ENCODE peak calls at places on chromosomes 13 and 19, in nine cellular contexts. One of them, this sample, is unnamed.

GRCh38 chr19:1068111-1069001 is 1.4 kb downstream of the ARHGAP45 start:
- DNase-seq in astrocyte of the spinal cord: no peak
- DNase-seq in sciatic nerve: peak
- DNase-seq in KG1: no peak
- DNase-seq in progenitor cell of endocrine pancreas: no peak
- DNase-seq in choroid plexus epithelial cell: no peak
- DNase-seq in activated CD8-positive, alpha-beta memory T cell treated with anti-CD3 and anti-CD28 coated beads for 48 hours: no peak
- DNase-seq in ELR: no peak
- DNase-seq in stimulated activated CD4-positive, alpha-beta T cell treated with anti-CD3 and anti-CD28 coated beads, Interleukin-1b, Interleukin-23, amount 100 ng/mL, for 1 hour: no peak
- DNase-seq in this sample: no peak

GRCh38 chr19:56273563-56274117 is 1.1 kb downstream of the EDDM13 start:
- DNase-seq in astrocyte of the spinal cord: peak
- DNase-seq in ELR: peak
- DNase-seq in KG1: no peak
- DNase-seq in activated CD8-positive, alpha-beta memory T cell treated with anti-CD3 and anti-CD28 coated beads for 48 hours: no peak
- DNase-seq in progenitor cell of endocrine pancreas: no peak
- DNase-seq in sciatic nerve: no peak
- DNase-seq in choroid plexus epithelial cell: peak
- DNase-seq in stimulated activated CD4-positive, alpha-beta T cell treated with anti-CD3 and anti-CD28 coated beads, Interleukin-1b, Interleukin-23, amount 100 ng/mL, for 1 hour: no peak
- DNase-seq in this sample: no peak

GRCh38 chr19:1671716-1672037 is 19.3 kb upstream of the TCF3 start:
- DNase-seq in activated CD8-positive, alpha-beta memory T cell treated with anti-CD3 and anti-CD28 coated beads for 48 hours: no peak
- DNase-seq in progenitor cell of endocrine pancreas: no peak
- DNase-seq in ELR: no peak
- DNase-seq in choroid plexus epithelial cell: no peak
- DNase-seq in sciatic nerve: no peak
- DNase-seq in astrocyte of the spinal cord: no peak
- DNase-seq in KG1: no peak
- DNase-seq in stimulated activated CD4-positive, alpha-beta T cell treated with anti-CD3 and anti-CD28 coated beads, Interleukin-1b, Interleukin-23, amount 100 ng/mL, for 1 hour: no peak
- DNase-seq in this sample: no peak

GRCh38 chr19:1882089-1882785 is 3.1 kb downstream of the ABHD17A start:
- DNase-seq in astrocyte of the spinal cord: no peak
- DNase-seq in choroid plexus epithelial cell: no peak
- DNase-seq in activated CD8-positive, alpha-beta memory T cell treated with anti-CD3 and anti-CD28 coated beads for 48 hours: no peak
- DNase-seq in stimulated activated CD4-positive, alpha-beta T cell treated with anti-CD3 and anti-CD28 coated beads, Interleukin-1b, Interleukin-23, amount 100 ng/mL, for 1 hour: no peak
- DNase-seq in sciatic nerve: no peak
- DNase-seq in KG1: no peak
- DNase-seq in progenitor cell of endocrine pancreas: no peak
- DNase-seq in ELR: no peak
- DNase-seq in this sample: no peak

GRCh38 chr13:111872475-111873150 is 194.3 kb upstream of the SOX1 start:
- DNase-seq in progenitor cell of endocrine pancreas: no peak
- DNase-seq in choroid plexus epithelial cell: no peak
- DNase-seq in KG1: no peak
- DNase-seq in astrocyte of the spinal cord: no peak
- DNase-seq in ELR: no peak
- DNase-seq in activated CD8-positive, alpha-beta memory T cell treated with anti-CD3 and anti-CD28 coated beads for 48 hours: no peak
- DNase-seq in sciatic nerve: no peak
- DNase-seq in stimulated activated CD4-positive, alpha-beta T cell treated with anti-CD3 and anti-CD28 coated beads, Interleukin-1b, Interleukin-23, amount 100 ng/mL, for 1 hour: no peak
- DNase-seq in this sample: no peak

GRCh38 chr13:100630564-100630963 is 42.0 kb upstream of the GGACT start:
- DNase-seq in choroid plexus epithelial cell: peak
- DNase-seq in progenitor cell of endocrine pancreas: no peak
- DNase-seq in ELR: no peak
- DNase-seq in KG1: no peak
- DNase-seq in sciatic nerve: no peak
- DNase-seq in stimulated activated CD4-positive, alpha-beta T cell treated with anti-CD3 and anti-CD28 coated beads, Interleukin-1b, Interleukin-23, amount 100 ng/mL, for 1 hour: no peak
- DNase-seq in astrocyte of the spinal cord: peak
- DNase-seq in activated CD8-positive, alpha-beta memory T cell treated with anti-CD3 and anti-CD28 coated beads for 48 hours: no peak
- DNase-seq in this sample: no peak

GRCh38 chr13:47033216-47033615 is 136.4 kb upstream of the HTR2A start:
- DNase-seq in progenitor cell of endocrine pancreas: no peak
- DNase-seq in activated CD8-positive, alpha-beta memory T cell treated with anti-CD3 and anti-CD28 coated beads for 48 hours: no peak
- DNase-seq in choroid plexus epithelial cell: peak
- DNase-seq in stimulated activated CD4-positive, alpha-beta T cell treated with anti-CD3 and anti-CD28 coated beads, Interleukin-1b, Interleukin-23, amount 100 ng/mL, for 1 hour: no peak
- DNase-seq in KG1: no peak
- DNase-seq in ELR: peak
- DNase-seq in sciatic nerve: no peak
- DNase-seq in astrocyte of the spinal cord: peak
- DNase-seq in this sample: peak

GRCh38 chr13:22175815-22176214 is 504.9 kb downstream of the FGF9 start:
- DNase-seq in astrocyte of the spinal cord: no peak
- DNase-seq in activated CD8-positive, alpha-beta memory T cell treated with anti-CD3 and anti-CD28 coated beads for 48 hours: no peak
- DNase-seq in ELR: no peak
- DNase-seq in choroid plexus epithelial cell: no peak
- DNase-seq in sciatic nerve: no peak
- DNase-seq in KG1: no peak
- DNase-seq in stimulated activated CD4-positive, alpha-beta T cell treated with anti-CD3 and anti-CD28 coated beads, Interleukin-1b, Interleukin-23, amount 100 ng/mL, for 1 hour: no peak
- DNase-seq in progenitor cell of endocrine pancreas: no peak
- DNase-seq in this sample: no peak

GRCh38 chr19:42370068-42370520 is 20.0 kb downstream of the CNFN start:
- DNase-seq in activated CD8-positive, alpha-beta memory T cell treated with anti-CD3 and anti-CD28 coated beads for 48 hours: no peak
- DNase-seq in KG1: no peak
- DNase-seq in astrocyte of the spinal cord: no peak
- DNase-seq in stimulated activated CD4-positive, alpha-beta T cell treated with anti-CD3 and anti-CD28 coated beads, Interleukin-1b, Interleukin-23, amount 100 ng/mL, for 1 hour: no peak
- DNase-seq in progenitor cell of endocrine pancreas: no peak
- DNase-seq in sciatic nerve: no peak
- DNase-seq in choroid plexus epithelial cell: no peak
- DNase-seq in ELR: no peak
- DNase-seq in this sample: no peak

GRCh38 chr13:37485766-37486165 is 112.8 kb downstream of the POSTN start:
- DNase-seq in stimulated activated CD4-positive, alpha-beta T cell treated with anti-CD3 and anti-CD28 coated beads, Interleukin-1b, Interleukin-23, amount 100 ng/mL, for 1 hour: no peak
- DNase-seq in choroid plexus epithelial cell: peak
- DNase-seq in KG1: no peak
- DNase-seq in activated CD8-positive, alpha-beta memory T cell treated with anti-CD3 and anti-CD28 coated beads for 48 hours: no peak
- DNase-seq in progenitor cell of endocrine pancreas: no peak
- DNase-seq in sciatic nerve: no peak
- DNase-seq in astrocyte of the spinal cord: peak
- DNase-seq in ELR: no peak
- DNase-seq in this sample: peak

GRCh38 chr19:42697884-42698283 is 42.4 kb downstream of the PSG3 start:
- DNase-seq in activated CD8-positive, alpha-beta memory T cell treated with anti-CD3 and anti-CD28 coated beads for 48 hours: no peak
- DNase-seq in stimulated activated CD4-positive, alpha-beta T cell treated with anti-CD3 and anti-CD28 coated beads, Interleukin-1b, Interleukin-23, amount 100 ng/mL, for 1 hour: no peak
- DNase-seq in astrocyte of the spinal cord: no peak
- DNase-seq in choroid plexus epithelial cell: no peak
- DNase-seq in KG1: no peak
- DNase-seq in progenitor cell of endocrine pancreas: no peak
- DNase-seq in sciatic nerve: no peak
- DNase-seq in ELR: no peak
- DNase-seq in this sample: peak

GRCh38 chr13:46795321-46795720 is 1.6 kb downstream of the ESD start:
- DNase-seq in sciatic nerve: no peak
- DNase-seq in KG1: no peak
- DNase-seq in astrocyte of the spinal cord: no peak
- DNase-seq in choroid plexus epithelial cell: no peak
- DNase-seq in stimulated activated CD4-positive, alpha-beta T cell treated with anti-CD3 and anti-CD28 coated beads, Interleukin-1b, Interleukin-23, amount 100 ng/mL, for 1 hour: no peak
- DNase-seq in ELR: peak
- DNase-seq in activated CD8-positive, alpha-beta memory T cell treated with anti-CD3 and anti-CD28 coated beads for 48 hours: no peak
- DNase-seq in progenitor cell of endocrine pancreas: no peak
- DNase-seq in this sample: no peak

GRCh38 chr13:29693297-29693945 is 97.9 kb upstream of the SLC7A1 start:
- DNase-seq in choroid plexus epithelial cell: no peak
- DNase-seq in astrocyte of the spinal cord: no peak
- DNase-seq in activated CD8-positive, alpha-beta memory T cell treated with anti-CD3 and anti-CD28 coated beads for 48 hours: no peak
- DNase-seq in ELR: no peak
- DNase-seq in stimulated activated CD4-positive, alpha-beta T cell treated with anti-CD3 and anti-CD28 coated beads, Interleukin-1b, Interleukin-23, amount 100 ng/mL, for 1 hour: no peak
- DNase-seq in sciatic nerve: no peak
- DNase-seq in progenitor cell of endocrine pancreas: no peak
- DNase-seq in KG1: no peak
- DNase-seq in this sample: no peak

This sample was measured in adipocyte.